ENCODE peak calls at places on chromosomes 7 and 10, in seven cellular contexts. One of them, this sample, is unnamed. For H3K36me3, the result is how much of the 10 kb centered on the place peaks cover.

GRCh38 chr7:70571986-70572385 is 560.0 kb upstream of the GALNT17 start:
- DNase-seq in lower lobe of right lung: no peak
- DNase-seq in endodermal cell: no peak
- DNase-seq in heart right ventricle: peak
- DNase-seq in SK-N-SH: no peak
- DNase-seq in Peyer's patch: no peak
- DNase-seq in esophagus squamous epithelium: no peak
- DNase-seq in this sample: no peak

GRCh38 chr7:12927635-12928434 is 240.4 kb downstream of the ARL4A start:
- DNase-seq in esophagus squamous epithelium: no peak
- DNase-seq in heart right ventricle: no peak
- DNase-seq in SK-N-SH: no peak
- DNase-seq in Peyer's patch: no peak
- DNase-seq in endodermal cell: no peak
- DNase-seq in lower lobe of right lung: no peak
- DNase-seq in this sample: no peak

GRCh38 chr7:41045556-41046123 is 657.2 kb downstream of the INHBA start:
- DNase-seq in lower lobe of right lung: peak
- DNase-seq in endodermal cell: peak
- DNase-seq in SK-N-SH: no peak
- DNase-seq in heart right ventricle: no peak
- DNase-seq in Peyer's patch: no peak
- DNase-seq in esophagus squamous epithelium: no peak
- DNase-seq in this sample: peak

GRCh38 chr7:99278180-99278579 is 5.5 kb downstream of the MYH16 start:
- DNase-seq in SK-N-SH: no peak
- DNase-seq in Peyer's patch: no peak
- DNase-seq in lower lobe of right lung: no peak
- DNase-seq in heart right ventricle: no peak
- DNase-seq in esophagus squamous epithelium: no peak
- DNase-seq in endodermal cell: no peak
- DNase-seq in this sample: peak

GRCh38 chr10:26727005-26727404 is 29.5 kb downstream of the PDSS1 start:
- DNase-seq in endodermal cell: no peak
- DNase-seq in heart right ventricle: no peak
- DNase-seq in lower lobe of right lung: no peak
- DNase-seq in esophagus squamous epithelium: no peak
- DNase-seq in SK-N-SH: no peak
- DNase-seq in Peyer's patch: no peak
- DNase-seq in this sample: no peak

GRCh38 chr7:43303740-43304241 is 191.3 kb downstream of the HECW1 start:
- DNase-seq in lower lobe of right lung: no peak
- DNase-seq in Peyer's patch: no peak
- DNase-seq in endodermal cell: peak
- DNase-seq in esophagus squamous epithelium: no peak
- DNase-seq in SK-N-SH: no peak
- DNase-seq in heart right ventricle: no peak
- DNase-seq in this sample: no peak

GRCh38 chr10:87816163-87816841 is 1.7 kb downstream of the ATAD1 start:
- DNase-seq in esophagus squamous epithelium: no peak
- DNase-seq in endodermal cell: no peak
- DNase-seq in SK-N-SH: no peak
- DNase-seq in lower lobe of right lung: no peak
- DNase-seq in heart right ventricle: no peak
- DNase-seq in Peyer's patch: no peak
- DNase-seq in this sample: no peak

GRCh38 chr7:151311294-151311864 is 30.2 kb upstream of the NUB1 start:
- DNase-seq in Peyer's patch: no peak
- DNase-seq in endodermal cell: peak
- DNase-seq in esophagus squamous epithelium: no peak
- DNase-seq in heart right ventricle: no peak
- DNase-seq in SK-N-SH: no peak
- DNase-seq in lower lobe of right lung: no peak
- DNase-seq in this sample: peak

GRCh38 chr7:96285579-96285978 is 36.3 kb downstream of the SLC25A13 start:
- DNase-seq in esophagus squamous epithelium: no peak
- DNase-seq in lower lobe of right lung: no peak
- DNase-seq in endodermal cell: no peak
- DNase-seq in Peyer's patch: no peak
- DNase-seq in SK-N-SH: no peak
- DNase-seq in heart right ventricle: no peak
- DNase-seq in this sample: no peak

GRCh38 chr7:76065016-76065612 is 17.2 kb downstream of the MDH2 start:
- DNase-seq in SK-N-SH: no peak
- DNase-seq in heart right ventricle: no peak
- DNase-seq in Peyer's patch: no peak
- DNase-seq in endodermal cell: no peak
- DNase-seq in esophagus squamous epithelium: no peak
- DNase-seq in lower lobe of right lung: no peak
- DNase-seq in this sample: peak
- H3K36me3 ChIP-seq in SK-N-SH: under half
- H3K36me3 ChIP-seq in heart right ventricle: half or more
- H3K36me3 ChIP-seq in Peyer's patch: under half
- H3K36me3 ChIP-seq in endodermal cell: half or more
- H3K36me3 ChIP-seq in esophagus squamous epithelium: half or more
- H3K36me3 ChIP-seq in lower lobe of right lung: half or more
- H3K36me3 ChIP-seq in this sample: half or more

DNA sequence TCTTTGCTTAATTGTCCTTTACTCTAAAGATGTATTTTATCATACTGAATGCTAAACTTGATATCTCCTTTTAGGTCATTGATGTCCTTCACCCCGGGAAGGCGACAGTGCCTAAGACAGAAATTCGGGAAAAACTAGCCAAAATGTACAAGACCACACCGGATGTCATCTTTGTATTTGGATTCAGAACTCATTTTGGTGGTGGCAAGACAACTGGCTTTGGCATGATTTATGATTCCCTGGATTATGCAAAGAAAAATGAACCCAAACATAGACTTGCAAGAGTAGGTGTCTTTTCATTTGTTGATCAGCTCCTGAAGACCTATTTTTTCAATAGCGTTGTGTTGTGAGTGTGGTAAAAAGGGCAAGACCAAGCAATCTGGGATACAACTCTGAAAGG is 1.8 kb downstream of the RPS24 start:
- DNase-seq in endodermal cell: no peak
- DNase-seq in heart right ventricle: no peak
- DNase-seq in esophagus squamous epithelium: no peak
- DNase-seq in lower lobe of right lung: no peak
- DNase-seq in Peyer's patch: no peak
- DNase-seq in SK-N-SH: no peak
- DNase-seq in this sample: no peak
- H3K36me3 ChIP-seq in endodermal cell: half or more
- H3K36me3 ChIP-seq in heart right ventricle: half or more
- H3K36me3 ChIP-seq in esophagus squamous epithelium: half or more
- H3K36me3 ChIP-seq in lower lobe of right lung: half or more
- H3K36me3 ChIP-seq in Peyer's patch: under half
- H3K36me3 ChIP-seq in SK-N-SH: half or more
- H3K36me3 ChIP-seq in this sample: under half

GRCh38 chr10:124676416-124677062 is 67.6 kb downstream of the FAM53B start:
- DNase-seq in endodermal cell: no peak
- DNase-seq in SK-N-SH: no peak
- DNase-seq in Peyer's patch: no peak
- DNase-seq in lower lobe of right lung: peak
- DNase-seq in heart right ventricle: peak
- DNase-seq in esophagus squamous epithelium: no peak
- DNase-seq in this sample: peak

GRCh38 chr10:124675261-124675660 is 68.9 kb downstream of the FAM53B start:
- DNase-seq in esophagus squamous epithelium: no peak
- DNase-seq in endodermal cell: no peak
- DNase-seq in lower lobe of right lung: peak
- DNase-seq in SK-N-SH: no peak
- DNase-seq in heart right ventricle: peak
- DNase-seq in Peyer's patch: no peak
- DNase-seq in this sample: no peak

GRCh38 chr10:124675824-124676223 is 68.4 kb downstream of the FAM53B start:
- DNase-seq in heart right ventricle: no peak
- DNase-seq in endodermal cell: no peak
- DNase-seq in lower lobe of right lung: no peak
- DNase-seq in esophagus squamous epithelium: no peak
- DNase-seq in Peyer's patch: no peak
- DNase-seq in SK-N-SH: no peak
- DNase-seq in this sample: no peak

GRCh38 chr10:124677291-124677690 is 66.9 kb downstream of the FAM53B start:
- DNase-seq in lower lobe of right lung: peak
- DNase-seq in endodermal cell: no peak
- DNase-seq in SK-N-SH: peak
- DNase-seq in Peyer's patch: no peak
- DNase-seq in heart right ventricle: peak
- DNase-seq in esophagus squamous epithelium: no peak
- DNase-seq in this sample: no peak

GRCh38 chr10:124674768-124675222 is 69.4 kb downstream of the FAM53B start:
- DNase-seq in heart right ventricle: peak
- DNase-seq in lower lobe of right lung: peak
- DNase-seq in Peyer's patch: no peak
- DNase-seq in endodermal cell: no peak
- DNase-seq in esophagus squamous epithelium: no peak
- DNase-seq in SK-N-SH: no peak
- DNase-seq in this sample: no peak
- H3K36me3 ChIP-seq in heart right ventricle: under half
- H3K36me3 ChIP-seq in lower lobe of right lung: under half
- H3K36me3 ChIP-seq in Peyer's patch: under half
- H3K36me3 ChIP-seq in endodermal cell: under half
- H3K36me3 ChIP-seq in esophagus squamous epithelium: half or more
- H3K36me3 ChIP-seq in SK-N-SH: under half
- H3K36me3 ChIP-seq in this sample: under half

DNA sequence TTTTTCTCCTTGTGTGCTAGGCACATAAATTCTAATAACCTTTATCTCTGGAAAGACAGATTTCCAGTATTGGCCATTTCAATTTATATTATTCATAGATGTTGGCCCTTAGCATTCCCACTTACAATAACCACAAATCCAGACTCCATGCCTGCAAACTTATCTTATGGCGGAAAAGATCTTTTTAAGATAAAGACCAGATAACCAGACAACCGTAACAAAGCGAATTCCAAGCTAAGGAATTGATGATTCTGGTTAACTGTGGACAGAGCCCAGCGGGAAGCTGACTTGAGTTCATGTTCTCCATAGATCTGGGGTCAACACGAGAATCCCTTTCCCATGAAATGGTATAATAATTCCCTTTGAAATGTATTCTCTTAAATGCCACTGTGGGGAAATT is 37.5 kb upstream of the KLF6 start:
- DNase-seq in heart right ventricle: no peak
- DNase-seq in endodermal cell: no peak
- DNase-seq in lower lobe of right lung: no peak
- DNase-seq in Peyer's patch: no peak
- DNase-seq in esophagus squamous epithelium: no peak
- DNase-seq in SK-N-SH: no peak
- DNase-seq in this sample: no peak
- H3K36me3 ChIP-seq in heart right ventricle: under half
- H3K36me3 ChIP-seq in endodermal cell: under half
- H3K36me3 ChIP-seq in lower lobe of right lung: under half
- H3K36me3 ChIP-seq in Peyer's patch: under half
- H3K36me3 ChIP-seq in esophagus squamous epithelium: under half
- H3K36me3 ChIP-seq in SK-N-SH: under half
- H3K36me3 ChIP-seq in this sample: under half

GRCh38 chr7:149460493-149461330 is at the start of gene ZNF777:
- DNase-seq in esophagus squamous epithelium: peak
- DNase-seq in lower lobe of right lung: peak
- DNase-seq in Peyer's patch: peak
- DNase-seq in heart right ventricle: peak
- DNase-seq in SK-N-SH: peak
- DNase-seq in endodermal cell: peak
- DNase-seq in this sample: peak
- H3K36me3 ChIP-seq in esophagus squamous epithelium: under half
- H3K36me3 ChIP-seq in lower lobe of right lung: under half
- H3K36me3 ChIP-seq in Peyer's patch: under half
- H3K36me3 ChIP-seq in heart right ventricle: under half
- H3K36me3 ChIP-seq in SK-N-SH: under half
- H3K36me3 ChIP-seq in endodermal cell: under half
- H3K36me3 ChIP-seq in this sample: under half

DNA sequence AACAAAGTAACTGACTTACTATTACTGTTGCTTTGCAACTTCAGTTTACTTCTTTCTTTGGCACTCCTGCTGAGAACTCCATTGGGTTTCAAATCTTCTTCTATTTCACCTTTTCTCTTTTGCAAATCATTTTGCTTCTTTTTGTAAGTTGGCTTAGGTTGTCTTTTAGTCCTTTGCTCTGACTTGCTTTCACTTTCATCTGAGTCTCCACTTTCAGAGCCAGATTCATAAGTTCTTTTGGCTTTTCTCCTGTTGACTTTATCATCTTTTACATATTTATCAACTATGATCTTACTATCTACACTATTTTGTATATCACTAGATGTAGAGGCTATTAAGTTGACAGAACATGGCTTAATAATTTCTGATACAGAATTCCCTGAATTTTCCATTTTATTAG is 73.4 kb downstream of the NRBF2 start:
- DNase-seq in heart right ventricle: no peak
- DNase-seq in endodermal cell: no peak
- DNase-seq in Peyer's patch: no peak
- DNase-seq in lower lobe of right lung: no peak
- DNase-seq in esophagus squamous epithelium: no peak
- DNase-seq in SK-N-SH: no peak
- DNase-seq in this sample: no peak
- H3K36me3 ChIP-seq in heart right ventricle: under half
- H3K36me3 ChIP-seq in endodermal cell: half or more
- H3K36me3 ChIP-seq in Peyer's patch: under half
- H3K36me3 ChIP-seq in lower lobe of right lung: under half
- H3K36me3 ChIP-seq in esophagus squamous epithelium: under half
- H3K36me3 ChIP-seq in SK-N-SH: half or more
- H3K36me3 ChIP-seq in this sample: under half

GRCh38 chr10:106636781-106637491 is 527.6 kb downstream of the SORCS1 start:
- DNase-seq in heart right ventricle: no peak
- DNase-seq in esophagus squamous epithelium: no peak
- DNase-seq in SK-N-SH: no peak
- DNase-seq in endodermal cell: no peak
- DNase-seq in lower lobe of right lung: no peak
- DNase-seq in Peyer's patch: no peak
- DNase-seq in this sample: no peak
- H3K36me3 ChIP-seq in heart right ventricle: under half
- H3K36me3 ChIP-seq in esophagus squamous epithelium: under half
- H3K36me3 ChIP-seq in SK-N-SH: under half
- H3K36me3 ChIP-seq in endodermal cell: under half
- H3K36me3 ChIP-seq in lower lobe of right lung: under half
- H3K36me3 ChIP-seq in Peyer's patch: under half
- H3K36me3 ChIP-seq in this sample: under half

GRCh38 chr10:5509691-5510090 is 10.3 kb upstream of the CALML5 start:
- DNase-seq in lower lobe of right lung: no peak
- DNase-seq in esophagus squamous epithelium: no peak
- DNase-seq in heart right ventricle: no peak
- DNase-seq in endodermal cell: no peak
- DNase-seq in SK-N-SH: no peak
- DNase-seq in Peyer's patch: peak
- DNase-seq in this sample: no peak

GRCh38 chr10:5510281-5511072 is 11.1 kb upstream of the CALML5 start:
- DNase-seq in lower lobe of right lung: no peak
- DNase-seq in heart right ventricle: no peak
- DNase-seq in Peyer's patch: peak
- DNase-seq in endodermal cell: no peak
- DNase-seq in SK-N-SH: no peak
- DNase-seq in esophagus squamous epithelium: no peak
- DNase-seq in this sample: no peak

GRCh38 chr10:5508161-5508604 is 8.8 kb upstream of the CALML5 start:
- DNase-seq in Peyer's patch: peak
- DNase-seq in lower lobe of right lung: no peak
- DNase-seq in endodermal cell: no peak
- DNase-seq in heart right ventricle: no peak
- DNase-seq in esophagus squamous epithelium: no peak
- DNase-seq in SK-N-SH: no peak
- DNase-seq in this sample: no peak

GRCh38 chr10:5508786-5509185 is 9.4 kb upstream of the CALML5 start:
- DNase-seq in heart right ventricle: no peak
- DNase-seq in lower lobe of right lung: no peak
- DNase-seq in Peyer's patch: no peak
- DNase-seq in esophagus squamous epithelium: no peak
- DNase-seq in SK-N-SH: no peak
- DNase-seq in endodermal cell: no peak
- DNase-seq in this sample: no peak

GRCh38 chr10:5509236-5509635 is 9.9 kb upstream of the CALML5 start:
- DNase-seq in esophagus squamous epithelium: no peak
- DNase-seq in lower lobe of right lung: no peak
- DNase-seq in Peyer's patch: peak
- DNase-seq in SK-N-SH: no peak
- DNase-seq in heart right ventricle: no peak
- DNase-seq in endodermal cell: no peak
- DNase-seq in this sample: no peak
- H3K36me3 ChIP-seq in esophagus squamous epithelium: under half
- H3K36me3 ChIP-seq in lower lobe of right lung: under half
- H3K36me3 ChIP-seq in Peyer's patch: under half
- H3K36me3 ChIP-seq in SK-N-SH: under half
- H3K36me3 ChIP-seq in heart right ventricle: under half
- H3K36me3 ChIP-seq in endodermal cell: under half
- H3K36me3 ChIP-seq in this sample: under half